ENCODE peak calls at places on chromosomes 6 and 20, in six cellular contexts. Q, Y, R, A, J and Z are unnamed samples.

GRCh38 chr6:32058511-32058963 is 20.3 kb downstream of the CYP21A2 start:
- DNase-seq in Q (no peak), Y (no peak), R (no peak), A (no peak), J (no peak), Z (no peak)

GRCh38 chr6:153328194-153328593 is 197.1 kb upstream of the RGS17 start:
- DNase-seq in Q (no peak), Y (no peak), R (no peak), A (no peak), J (no peak), Z (no peak)

GRCh38 chr6:26199773-26200728 is 112.8 kb downstream of the HFE start:
- DNase-seq in Q (no peak), Y (no peak), R (no peak), A (no peak), J (no peak), Z (no peak)

GRCh38 chr6:108165714-108166663 is at the start of gene NR2E1:
- DNase-seq in Q (no peak), Y (peak; percentile 70), R (no peak), A (no peak), J (no peak), Z (peak; percentile 24)

GRCh38 chr6:152552616-152553209 is 84.4 kb downstream of the SYNE1 start:
- DNase-seq in Q (peak; percentile 85), Y (peak; percentile 55), R (peak; percentile 51), A (peak; percentile 62), J (no peak), Z (peak; percentile 54)

GRCh38 chr20:35395728-35396127 is 16.0 kb downstream of the UQCC1 start:
- DNase-seq in Q (no peak), Y (peak; percentile 19), R (no peak), A (no peak), J (no peak), Z (no peak)

GRCh38 chr6:136753624-136754023 is 38.7 kb downstream of the MAP3K5 start:
- DNase-seq in Q (peak; percentile 75), Y (no peak), R (no peak), A (no peak), J (peak; percentile 55), Z (no peak)

GRCh38 chr6:155141512-155141911 is 122.3 kb upstream of the CLDN20 start:
- DNase-seq in Q (no peak), Y (no peak), R (no peak), A (no peak), J (no peak), Z (no peak)

GRCh38 chr20:62296724-62297448 is 5.9 kb upstream of the ADRM1 start:
- DNase-seq in Q (peak; percentile 78), Y (no peak), R (no peak), A (no peak), J (no peak), Z (no peak)

GRCh38 chr6:170307080-170307545 is 555 bp downstream of the FAM120B start:
- DNase-seq in Q (no peak), Y (no peak), R (no peak), A (no peak), J (no peak), Z (peak; percentile 21)

GRCh38 chr20:10611357-10611756 is 62.4 kb downstream of the JAG1 start:
- DNase-seq in Q (no peak), Y (peak; percentile 38), R (peak; percentile 55), A (no peak), J (no peak), Z (peak; percentile 28)

GRCh38 chr20:7497985-7498384 is 442.3 kb downstream of the HAO1 start:
- DNase-seq in Q (no peak), Y (no peak), R (no peak), A (no peak), J (no peak), Z (peak; percentile 3)

GRCh38 chr6:67883500-67884366 is 751.3 kb upstream of the ADGRB3 start:
- DNase-seq in Q (no peak), Y (no peak), R (no peak), A (no peak), J (no peak), Z (no peak)
- H3K9me3 ChIP-seq in Q (peaks cover 19% of the 10 kb centered on the region), Y (no peaks in the 10 kb centered on the region), R (no peaks in the 10 kb centered on the region), A (peaks cover 7% of the 10 kb centered on the region), J (no peaks in the 10 kb centered on the region), Z (no peaks in the 10 kb centered on the region)

GRCh38 chr6:37174515-37175331 is 4.8 kb downstream of the PIM1 start:
- DNase-seq in Q (no peak), Y (no peak), R (no peak), A (no peak), J (no peak), Z (no peak)
- H3K27ac ChIP-seq in Q (peak overlapping the region; percentile 87), Y (no peak overlapping the region), R (peak overlapping the region; percentile 56), A (no peak overlapping the region), J (peak overlapping the region; percentile 81), Z (no peak overlapping the region)

DNA sequence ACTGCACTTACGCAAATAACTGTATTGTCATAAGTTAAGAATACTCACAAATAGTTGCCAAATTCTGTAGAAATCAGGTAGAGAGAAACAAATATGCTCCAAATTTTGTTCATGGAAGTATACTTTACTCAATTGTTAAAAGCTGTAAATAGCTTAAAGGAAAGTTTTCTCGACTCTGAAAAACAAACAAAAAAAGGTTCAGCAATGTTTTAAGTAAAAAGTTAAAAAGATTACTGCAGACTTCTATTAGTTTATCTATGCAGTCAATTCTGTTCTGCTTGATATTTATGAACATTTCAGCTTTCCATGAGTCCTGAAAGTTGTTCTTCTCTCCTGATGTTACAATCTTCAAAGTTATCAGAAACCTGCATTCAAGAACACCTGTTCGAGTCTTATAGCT is 37.5 kb upstream of the FAM8A1 start:
- DNase-seq in Q (no peak), Y (no peak), R (no peak), A (no peak), J (no peak), Z (no peak)
- H3K9me3 ChIP-seq in Q (peaks cover 33% of the 10 kb centered on the region), Y (peaks cover 7% of the 10 kb centered on the region), R (no peaks in the 10 kb centered on the region), A (peaks cover 13% of the 10 kb centered on the region), J (no peaks in the 10 kb centered on the region), Z (peaks cover 5% of the 10 kb centered on the region)

DNA sequence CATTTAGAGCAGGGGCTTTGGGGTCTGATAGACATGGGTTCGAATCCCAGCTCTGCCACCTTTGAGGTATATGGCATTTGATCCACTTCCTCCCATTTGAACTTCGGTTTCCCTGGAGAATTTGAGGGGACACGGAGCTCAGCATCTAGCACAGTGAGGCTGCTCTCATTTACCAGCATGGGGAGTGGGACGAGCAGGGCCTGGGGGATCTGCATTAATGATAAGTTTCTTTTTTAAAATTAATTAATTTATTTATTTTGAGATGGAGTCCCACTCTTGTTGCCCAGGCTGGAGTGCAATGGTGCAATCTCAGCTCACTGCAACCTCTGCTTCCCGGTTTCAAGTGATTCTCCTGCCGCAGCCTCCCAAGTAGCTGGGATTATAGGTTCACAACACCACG is 52.6 kb downstream of the VSTM2L start:
- DNase-seq in Q (no peak), Y (no peak), R (no peak), A (no peak), J (no peak), Z (no peak)
- H3K27ac ChIP-seq in Q (no peak overlapping the region), Y (no peak overlapping the region), R (no peak overlapping the region), A (no peak overlapping the region), J (no peak overlapping the region), Z (no peak overlapping the region)